ENCODE peak calls at places on chromosomes 5 and 9, in nine cellular contexts. D is cardiac muscle cell, Z is PC-3, Y is cardiac fibroblast, L is PC-9, B is GM12865, X is fibroblast of lung, G is GM13976, F is fibroblast of mammary gland. M is an unnamed sample.
A peak's percentile ranks its signal among the peaks of the same experiment; 100 is the strongest.

GRCh38 chr9:133114886-133115603 is 6.0 kb downstream of the RALGDS start:
- DNase-seq in G (no peak), Y (no peak), L (no peak), B (peak; percentile 54), F (no peak), Z (no peak), D (no peak), X (no peak), M (no peak)

GRCh38 chr9:108382267-108382666 is 473.5 kb downstream of the ACTL7B start:
- DNase-seq in X (no peak), Y (no peak), F (no peak), L (no peak), Z (no peak), B (no peak), G (no peak), D (no peak), M (no peak)

GRCh38 chr5:71882826-71883744 is 164.0 kb downstream of the CARTPT start:
- DNase-seq in B (no peak), L (peak; percentile 44), F (peak; percentile 88), G (no peak), Z (peak; percentile 79), D (no peak), X (peak; percentile 55), Y (peak; percentile 51), M (peak; percentile 69)

GRCh38 chr9:134631881-134632280 is 9.7 kb upstream of the COL5A1 start:
- DNase-seq in Z (no peak), Y (no peak), L (no peak), X (no peak), G (no peak), F (no peak), D (no peak), B (no peak), M (no peak)

GRCh38 chr5:174204914-174205313 is 159.4 kb downstream of the NSG2 start:
- DNase-seq in G (no peak), X (peak; percentile 67), B (no peak), L (no peak), D (no peak), Z (peak; percentile 52), Y (no peak), F (no peak), M (no peak)

GRCh38 chr9:7228786-7229185 is 471.0 kb downstream of the KDM4C start:
- DNase-seq in L (no peak), B (no peak), G (no peak), Z (no peak), D (no peak), F (no peak), Y (no peak), X (no peak), M (no peak)

GRCh38 chr5:159765760-159766517 is 150.3 kb upstream of the ADRA1B start:
- DNase-seq in G (no peak), D (peak; percentile 10), Z (no peak), L (no peak), F (no peak), X (no peak), Y (peak; percentile 40), B (no peak), M (no peak)

GRCh38 chr5:171595801-171596231 is 176.4 kb downstream of the FGF18 start:
- DNase-seq in Z (peak; percentile 71), G (no peak), F (peak; percentile 95), X (peak; percentile 94), D (peak; percentile 63), Y (peak; percentile 85), B (peak; percentile 64), L (peak; percentile 80), M (peak; percentile 63)

GRCh38 chr9:135008416-135008815 is 79.1 kb upstream of the OLFM1 start:
- DNase-seq in B (no peak), F (no peak), X (no peak), Y (no peak), G (no peak), Z (no peak), L (no peak), D (no peak), M (no peak)

GRCh38 chr9:137007816-137008270 is 11.5 kb upstream of the CLIC3 start:
- DNase-seq in G (no peak), D (no peak), X (no peak), F (no peak), Y (no peak), L (no peak), Z (no peak), B (no peak), M (no peak)

GRCh38 chr5:143946821-143947220 is 134.9 kb downstream of the HMHB1 start:
- DNase-seq in D (no peak), G (no peak), Y (peak; percentile 36), X (peak; percentile 41), Z (no peak), L (no peak), F (no peak), B (no peak), M (peak; percentile 72)

GRCh38 chr5:14226992-14227391 is 83.8 kb downstream of the TRIO start:
- DNase-seq in L (peak; percentile 44), G (no peak), Z (no peak), F (no peak), Y (no peak), B (no peak), X (no peak), D (no peak), M (no peak)

GRCh38 chr9:37543468-37543867 is 32.7 kb downstream of the FBXO10 start:
- DNase-seq in L (no peak), X (no peak), G (no peak), Y (no peak), B (no peak), Z (no peak), D (no peak), F (no peak), M (no peak)

DNA sequence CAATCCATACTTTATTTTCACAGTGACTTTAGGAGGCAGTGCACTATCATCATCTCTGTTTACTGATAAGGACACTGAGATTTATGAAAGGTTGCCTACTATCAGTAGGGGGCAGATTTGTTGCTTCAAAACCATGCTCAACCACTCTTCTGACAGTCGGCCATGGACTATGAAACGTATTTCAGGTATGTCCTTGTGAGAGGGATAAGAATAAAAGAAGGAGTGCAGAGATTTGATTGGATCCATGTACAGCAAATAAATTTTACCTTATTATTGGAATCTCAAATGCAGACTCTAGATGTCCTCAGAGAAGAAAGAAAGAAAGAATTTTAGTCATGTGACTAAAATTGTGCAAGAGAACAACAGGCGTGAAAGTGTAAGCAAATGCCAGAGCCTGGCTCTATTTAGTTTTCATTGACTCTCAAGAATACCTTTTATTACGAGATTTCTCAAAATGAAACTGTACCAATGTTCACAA is 296.6 kb upstream of the RASA1 start:
- DNase-seq in Z (peak; percentile 68), D (peak; percentile 64), B (peak; percentile 43), F (peak; percentile 49), X (peak; percentile 27), G (no peak), L (no peak), Y (peak; percentile 42), M (peak; percentile 38)
- TF ChIP-seq CTCF in Z (peak; percentile 65), D (peak; percentile 33), B (peak; percentile 16), F (peak; percentile 31), X (no peak), G (peak; percentile 4), L (peak; percentile 37), Y (peak; percentile 22), M (peak; percentile 32)

GRCh38 chr9:95043826-95044225 is 273.7 kb downstream of the FANCC start:
- DNase-seq in X (no peak), Z (no peak), L (peak; percentile 32), D (no peak), G (no peak), B (no peak), Y (no peak), F (no peak), M (no peak)

GRCh38 chr9:95045751-95046150 is 271.8 kb downstream of the FANCC start:
- DNase-seq in F (no peak), X (no peak), G (no peak), L (peak; percentile 9), Y (no peak), Z (no peak), D (no peak), B (no peak), M (no peak)

GRCh38 chr9:95048225-95049087 is 269.1 kb downstream of the FANCC start:
- DNase-seq in D (peak; percentile 52), F (peak; percentile 31), L (peak; percentile 76), Y (peak; percentile 43), B (peak; percentile 48), X (peak; percentile 58), Z (peak; percentile 49), G (peak; percentile 90), M (peak; percentile 29)

GRCh38 chr9:95047452-95048224 is 269.9 kb downstream of the FANCC start:
- DNase-seq in Y (no peak), L (no peak), Z (no peak), D (no peak), B (no peak), X (no peak), G (no peak), F (no peak), M (no peak)

DNA sequence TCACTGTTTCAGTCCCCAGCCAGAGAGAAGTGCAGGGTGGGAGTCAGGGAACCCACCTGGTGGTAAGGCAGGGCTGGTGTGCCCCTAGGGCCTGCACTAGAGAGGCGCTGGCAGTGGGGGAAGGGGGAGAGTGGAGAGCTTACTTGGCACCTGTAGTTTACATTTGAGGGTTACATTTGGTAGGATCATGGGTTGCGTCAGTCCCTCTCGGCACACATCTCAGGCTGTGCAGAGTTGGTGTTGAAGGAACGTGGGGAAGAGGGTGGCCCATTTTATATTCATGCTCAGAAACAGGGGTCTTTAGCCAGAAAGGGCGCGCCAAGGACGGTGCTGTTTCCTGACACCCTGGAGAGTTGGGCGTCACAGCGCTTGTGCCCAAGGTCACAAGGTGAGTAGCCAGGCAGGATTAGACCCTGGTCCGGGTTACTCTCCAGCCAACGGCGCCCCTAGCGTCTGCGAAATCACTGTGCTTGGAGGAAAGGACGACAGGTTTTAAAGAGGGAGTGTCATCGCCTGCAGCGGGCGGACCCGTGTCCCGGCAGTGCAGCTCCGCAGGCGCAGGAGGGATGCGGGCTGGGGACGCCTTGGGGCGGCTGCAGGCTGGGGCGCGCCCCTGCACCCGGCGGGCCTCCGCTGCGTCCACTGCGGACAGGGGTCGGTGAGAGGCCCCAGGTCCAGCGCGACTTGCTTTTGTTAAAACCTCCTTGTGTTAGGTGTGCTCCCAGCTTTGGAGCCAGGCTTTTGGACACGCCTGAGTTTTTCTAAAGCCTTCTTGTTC is 272.6 kb downstream of the FANCC start:
- DNase-seq in Z (no peak), Y (no peak), B (no peak), L (no peak), X (no peak), D (no peak), G (no peak), F (no peak), M (no peak)
- TF ChIP-seq CTCF in Z (no peak), Y (no peak), B (no peak), L (no peak), X (no peak), D (peak; percentile 15), G (no peak), F (no peak), M (no peak)

DNA sequence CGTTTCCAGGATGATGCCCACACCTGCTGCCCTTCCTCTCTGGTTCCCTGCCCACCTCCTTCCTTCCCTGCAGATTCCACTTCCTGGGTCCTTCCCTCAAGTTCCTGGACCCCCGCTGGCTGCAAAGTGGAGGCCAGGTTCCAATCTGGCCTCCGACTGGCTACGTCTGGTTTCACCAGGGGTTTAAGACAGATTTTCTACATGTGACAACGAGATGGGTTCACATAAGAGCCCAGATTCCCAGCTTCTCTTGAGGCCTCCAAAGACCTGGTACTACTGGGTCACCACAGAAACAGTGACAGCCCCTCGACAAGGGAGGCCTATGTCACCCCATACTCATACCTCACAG is 2.1 kb downstream of the MGAT4B start:
- DNase-seq in B (no peak), L (no peak), Z (no peak), X (no peak), D (no peak), Y (no peak), G (no peak), F (no peak), M (no peak)
- TF ChIP-seq CTCF in B (no peak), L (no peak), Z (no peak), X (no peak), D (no peak), Y (no peak), G (no peak), F (no peak), M (no peak)

GRCh38 chr9:2620876-2621677 is 510 bp upstream of the VLDLR start:
- DNase-seq in L (peak; percentile 64), X (peak; percentile 78), F (peak; percentile 66), D (peak; percentile 87), Y (peak; percentile 80), G (no peak), Z (peak; percentile 44), B (peak; percentile 60), M (peak; percentile 87)
- TF ChIP-seq CTCF in L (no peak), X (peak; percentile 13), F (peak; percentile 15), D (peak; percentile 22), Y (peak; percentile 17), G (no peak), Z (no peak), B (no peak), M (peak; percentile 27)